ENCODE peak calls at places on chromosomes 11 and 22, in seven cellular contexts. B is upper lobe of right lung, A is psoas muscle, K is fibroblast of lung, U is suprapubic skin, T is breast epithelium, F is H1. Q is an unnamed sample.

GRCh38 chr22:23228503-23228902 is 48.2 kb downstream of the BCR start:
- DNase-seq in B (no peak), A (no peak), K (no peak), U (no peak), T (no peak), F (no peak), Q (no peak)

GRCh38 chr11:19648321-19648720 is 64.3 kb upstream of the NAV2 start:
- DNase-seq in B (no peak), A (no peak), K (peak; percentile 54), U (no peak), T (no peak), F (no peak), Q (no peak)

GRCh38 chr11:103354656-103355055 is 245.4 kb downstream of the DYNC2H1 start:
- DNase-seq in B (no peak), A (no peak), K (no peak), U (no peak), T (no peak), F (no peak), Q (no peak)

GRCh38 chr11:125123947-125124633 is 12.7 kb upstream of the TMEM218 start:
- DNase-seq in B (peak; percentile 81), A (peak; percentile 52), K (peak; percentile 60), U (no peak), T (no peak), F (no peak), Q (no peak)

GRCh38 chr11:65927904-65928397 is 8.7 kb downstream of the DRAP1 start:
- DNase-seq in B (no peak), A (no peak), K (peak; percentile 21), U (no peak), T (no peak), F (no peak), Q (no peak)

GRCh38 chr11:12951376-12951775 is 57.7 kb upstream of the RASSF10 start:
- DNase-seq in B (no peak), A (no peak), K (no peak), U (no peak), T (no peak), F (no peak), Q (no peak)

GRCh38 chr11:28673687-28674431 is 565.7 kb downstream of the METTL15 start:
- DNase-seq in B (no peak), A (no peak), K (no peak), U (no peak), T (no peak), F (no peak), Q (no peak)

GRCh38 chr11:29263971-29264682 is 752.7 kb downstream of the KCNA4 start:
- DNase-seq in B (no peak), A (no peak), K (no peak), U (no peak), T (no peak), F (no peak), Q (no peak)

GRCh38 chr11:61747389-61748285 is 4.8 kb upstream of the MYRF start:
- DNase-seq in B (peak; percentile 88), A (peak; percentile 84), K (peak; percentile 65), U (peak; percentile 80), T (no peak), F (peak; percentile 94), Q (peak; percentile 61)

GRCh38 chr11:20551096-20551495 is 48.3 kb upstream of the SLC6A5 start:
- DNase-seq in B (no peak), A (no peak), K (no peak), U (no peak), T (no peak), F (no peak), Q (no peak)

GRCh38 chr11:8790964-8791363 is 108.4 kb downstream of the RPL27A start:
- DNase-seq in B (no peak), A (no peak), K (no peak), U (no peak), T (no peak), F (no peak), Q (no peak)

GRCh38 chr11:15967966-15968365 is 388.4 kb downstream of the SOX6 start:
- DNase-seq in B (no peak), A (no peak), K (peak; percentile 91), U (no peak), T (no peak), F (no peak), Q (no peak)

GRCh38 chr11:36317992-36318391 is 21.9 kb downstream of the PRR5L start:
- DNase-seq in B (no peak), A (no peak), K (no peak), U (no peak), T (no peak), F (no peak), Q (no peak)
- H3K36me3 ChIP-seq in B (no peaks in the 10 kb centered on the region), A (no peaks in the 10 kb centered on the region), K (no peaks in the 10 kb centered on the region), U (no peaks in the 10 kb centered on the region), T (no peaks in the 10 kb centered on the region), F (no peaks in the 10 kb centered on the region), Q (no peaks in the 10 kb centered on the region)

GRCh38 chr22:17100621-17101020 is 15.8 kb downstream of the IL17RA start:
- DNase-seq in B (peak; percentile 65), A (no peak), K (no peak), U (no peak), T (no peak), F (no peak), Q (no peak)

GRCh38 chr22:17096095-17096494 is 11.3 kb downstream of the IL17RA start:
- DNase-seq in B (peak; percentile 7), A (no peak), K (no peak), U (no peak), T (no peak), F (no peak), Q (no peak)

GRCh38 chr22:17097701-17098100 is 12.9 kb downstream of the IL17RA start:
- DNase-seq in B (peak; percentile 31), A (no peak), K (no peak), U (no peak), T (no peak), F (no peak), Q (no peak)

GRCh38 chr22:17097062-17097461 is 12.3 kb downstream of the IL17RA start:
- DNase-seq in B (peak; percentile 12), A (no peak), K (no peak), U (peak; percentile 13), T (no peak), F (no peak), Q (no peak)

GRCh38 chr22:17098379-17098819 is 13.6 kb downstream of the IL17RA start:
- DNase-seq in B (peak; percentile 64), A (no peak), K (no peak), U (no peak), T (no peak), F (no peak), Q (no peak)
- H3K36me3 ChIP-seq in B (peaks cover 66% of the 10 kb centered on the region), A (no peaks in the 10 kb centered on the region), K (peaks cover 8% of the 10 kb centered on the region), U (peaks cover 64% of the 10 kb centered on the region), T (peaks cover 9% of the 10 kb centered on the region), F (no peaks in the 10 kb centered on the region), Q (no peaks in the 10 kb centered on the region)

GRCh38 chr22:50286701-50287318 is 16.6 kb upstream of the MAPK11 start:
- DNase-seq in B (no peak), A (no peak), K (no peak), U (no peak), T (no peak), F (no peak), Q (no peak)
- H3K36me3 ChIP-seq in B (peaks cover 83% of the 10 kb centered on the region), A (no peaks in the 10 kb centered on the region), K (peaks cover 71% of the 10 kb centered on the region), U (peaks cover 89% of the 10 kb centered on the region), T (no peaks in the 10 kb centered on the region), F (peaks cover 17% of the 10 kb centered on the region), Q (peaks cover 93% of the 10 kb centered on the region)

DNA sequence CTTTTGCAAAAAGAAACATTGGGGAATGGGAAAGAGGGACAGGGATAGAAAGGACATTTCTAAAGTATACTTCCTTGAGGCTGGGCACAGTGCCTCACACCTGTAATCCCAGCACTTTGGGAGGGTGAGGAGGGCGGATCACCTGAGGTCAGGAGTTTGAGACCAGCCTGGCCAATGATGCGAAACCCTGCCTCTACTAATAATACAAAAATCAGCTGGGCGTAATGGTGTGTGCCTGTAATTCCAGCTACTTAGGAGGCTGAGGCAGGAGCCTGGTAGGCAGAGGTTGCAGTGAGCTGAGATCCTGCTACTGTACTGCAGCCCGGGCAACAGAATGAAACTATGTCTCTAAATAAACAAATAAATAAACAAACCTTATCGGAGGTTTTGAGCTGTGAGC is 16.3 kb upstream of the TEF start:
- DNase-seq in B (no peak), A (no peak), K (no peak), U (no peak), T (no peak), F (no peak), Q (no peak)
- H3K36me3 ChIP-seq in B (no peaks in the 10 kb centered on the region), A (no peaks in the 10 kb centered on the region), K (peaks cover 5% of the 10 kb centered on the region), U (no peaks in the 10 kb centered on the region), T (no peaks in the 10 kb centered on the region), F (no peaks in the 10 kb centered on the region), Q (peaks cover 1% of the 10 kb centered on the region)

GRCh38 chr22:24822471-24822870 is 16.5 kb downstream of the SGSM1 start:
- DNase-seq in B (no peak), A (no peak), K (no peak), U (no peak), T (no peak), F (no peak), Q (no peak)
- H3K36me3 ChIP-seq in B (no peaks in the 10 kb centered on the region), A (no peaks in the 10 kb centered on the region), K (no peaks in the 10 kb centered on the region), U (no peaks in the 10 kb centered on the region), T (no peaks in the 10 kb centered on the region), F (no peaks in the 10 kb centered on the region), Q (no peaks in the 10 kb centered on the region)

DNA sequence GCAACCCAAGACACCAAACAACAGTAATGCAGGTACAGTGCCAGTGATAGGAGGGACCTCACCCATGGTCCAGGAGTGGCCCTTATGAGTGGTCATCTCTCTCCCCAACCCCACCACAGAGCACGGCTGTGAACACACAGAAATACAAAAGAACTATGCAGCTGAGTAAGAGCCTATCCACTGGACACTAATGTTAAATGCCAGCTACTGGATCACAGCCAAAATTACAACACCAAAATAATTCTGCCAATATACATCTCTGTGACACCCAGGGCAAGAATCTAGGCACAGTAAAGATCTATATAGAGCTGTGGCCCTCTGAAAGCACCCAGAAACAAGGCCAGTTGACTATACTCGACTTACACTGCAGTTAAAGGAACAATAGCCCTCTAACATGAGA is 22.8 kb upstream of the GPR83 start:
- DNase-seq in B (no peak), A (no peak), K (no peak), U (no peak), T (no peak), F (no peak), Q (no peak)
- H3K36me3 ChIP-seq in B (peaks cover 43% of the 10 kb centered on the region), A (no peaks in the 10 kb centered on the region), K (no peaks in the 10 kb centered on the region), U (peaks cover 57% of the 10 kb centered on the region), T (peaks cover 7% of the 10 kb centered on the region), F (peaks cover 8% of the 10 kb centered on the region), Q (peaks cover 2% of the 10 kb centered on the region)